ENCODE peak calls at places on chromosomes 5 and 9, in ten cellular contexts. One of them, this sample, is unnamed.
A peak's percentile ranks its signal among the peaks of the same experiment; 100 is the strongest.

GRCh38 chr5:95043234-95043633 is 241.7 kb downstream of the MCTP1 start:
- DNase-seq in pancreas: no peak
- DNase-seq in left lung: no peak
- DNase-seq in GM12878: no peak
- DNase-seq in aorta: no peak
- DNase-seq in CD8-positive, alpha-beta memory T cell: no peak
- DNase-seq in CD8-positive, alpha-beta T cell: no peak
- DNase-seq in cardiac muscle cell: no peak
- DNase-seq in ascending aorta: no peak
- DNase-seq in CD4-positive, alpha-beta T cell: no peak
- DNase-seq in this sample: no peak

GRCh38 chr9:35756275-35756742 is 2.2 kb upstream of the MSMP start:
- DNase-seq in ascending aorta: no peak
- DNase-seq in aorta: peak; percentile 86
- DNase-seq in CD4-positive, alpha-beta T cell: peak; percentile 79
- DNase-seq in CD8-positive, alpha-beta memory T cell: no peak
- DNase-seq in GM12878: no peak
- DNase-seq in pancreas: peak; percentile 87
- DNase-seq in left lung: peak; percentile 87
- DNase-seq in cardiac muscle cell: peak; percentile 26
- DNase-seq in CD8-positive, alpha-beta T cell: no peak
- DNase-seq in this sample: peak; percentile 67

GRCh38 chr9:15416880-15417279 is 5.8 kb upstream of the SNAPC3 start:
- DNase-seq in cardiac muscle cell: peak; percentile 69
- DNase-seq in pancreas: no peak
- DNase-seq in CD8-positive, alpha-beta memory T cell: peak; percentile 32
- DNase-seq in GM12878: no peak
- DNase-seq in CD4-positive, alpha-beta T cell: peak; percentile 38
- DNase-seq in ascending aorta: no peak
- DNase-seq in left lung: peak; percentile 6
- DNase-seq in aorta: no peak
- DNase-seq in CD8-positive, alpha-beta T cell: no peak
- DNase-seq in this sample: peak; percentile 29

GRCh38 chr5:14161825-14162556 is 18.8 kb downstream of the TRIO start:
- DNase-seq in GM12878: no peak
- DNase-seq in CD8-positive, alpha-beta T cell: no peak
- DNase-seq in CD8-positive, alpha-beta memory T cell: no peak
- DNase-seq in CD4-positive, alpha-beta T cell: no peak
- DNase-seq in cardiac muscle cell: no peak
- DNase-seq in ascending aorta: no peak
- DNase-seq in pancreas: no peak
- DNase-seq in left lung: no peak
- DNase-seq in aorta: no peak
- DNase-seq in this sample: no peak

GRCh38 chr9:129174724-129175514 is 3.1 kb downstream of the IER5L start:
- DNase-seq in CD4-positive, alpha-beta T cell: peak; percentile 37
- DNase-seq in aorta: peak; percentile 95
- DNase-seq in pancreas: peak; percentile 85
- DNase-seq in CD8-positive, alpha-beta memory T cell: peak; percentile 37
- DNase-seq in ascending aorta: peak; percentile 34
- DNase-seq in GM12878: no peak
- DNase-seq in CD8-positive, alpha-beta T cell: no peak
- DNase-seq in left lung: peak; percentile 90
- DNase-seq in cardiac muscle cell: peak; percentile 97
- DNase-seq in this sample: no peak

GRCh38 chr9:101028346-101029299 is at the start of gene PLPPR1:
- DNase-seq in cardiac muscle cell: peak; percentile 76
- DNase-seq in GM12878: no peak
- DNase-seq in left lung: peak; percentile 86
- DNase-seq in pancreas: peak; percentile 82
- DNase-seq in ascending aorta: no peak
- DNase-seq in aorta: peak; percentile 73
- DNase-seq in CD4-positive, alpha-beta T cell: no peak
- DNase-seq in CD8-positive, alpha-beta T cell: no peak
- DNase-seq in CD8-positive, alpha-beta memory T cell: no peak
- DNase-seq in this sample: no peak

GRCh38 chr9:14309403-14309802 is 4.5 kb downstream of the NFIB start:
- DNase-seq in CD8-positive, alpha-beta T cell: no peak
- DNase-seq in ascending aorta: no peak
- DNase-seq in CD4-positive, alpha-beta T cell: no peak
- DNase-seq in aorta: no peak
- DNase-seq in GM12878: no peak
- DNase-seq in left lung: no peak
- DNase-seq in cardiac muscle cell: peak; percentile 93
- DNase-seq in pancreas: no peak
- DNase-seq in CD8-positive, alpha-beta memory T cell: no peak
- DNase-seq in this sample: no peak

GRCh38 chr5:21244982-21245381 is 1257.0 kb upstream of the CDH18 start:
- DNase-seq in aorta: no peak
- DNase-seq in CD8-positive, alpha-beta memory T cell: no peak
- DNase-seq in ascending aorta: no peak
- DNase-seq in cardiac muscle cell: no peak
- DNase-seq in left lung: no peak
- DNase-seq in CD4-positive, alpha-beta T cell: no peak
- DNase-seq in GM12878: no peak
- DNase-seq in CD8-positive, alpha-beta T cell: no peak
- DNase-seq in pancreas: no peak
- DNase-seq in this sample: no peak

GRCh38 chr9:78565481-78565880 is 268.6 kb downstream of the PSAT1 start:
- DNase-seq in CD8-positive, alpha-beta memory T cell: no peak
- DNase-seq in CD4-positive, alpha-beta T cell: no peak
- DNase-seq in pancreas: no peak
- DNase-seq in GM12878: no peak
- DNase-seq in CD8-positive, alpha-beta T cell: no peak
- DNase-seq in left lung: no peak
- DNase-seq in ascending aorta: no peak
- DNase-seq in cardiac muscle cell: no peak
- DNase-seq in aorta: no peak
- DNase-seq in this sample: no peak

GRCh38 chr5:173794901-173795416 is 93.2 kb upstream of the CPEB4 start:
- DNase-seq in CD8-positive, alpha-beta T cell: no peak
- DNase-seq in pancreas: no peak
- DNase-seq in left lung: no peak
- DNase-seq in CD8-positive, alpha-beta memory T cell: no peak
- DNase-seq in GM12878: no peak
- DNase-seq in aorta: no peak
- DNase-seq in ascending aorta: no peak
- DNase-seq in CD4-positive, alpha-beta T cell: no peak
- DNase-seq in cardiac muscle cell: no peak
- DNase-seq in this sample: no peak

GRCh38 chr5:151580858-151581257 is 10.3 kb downstream of the FAT2 start:
- DNase-seq in CD8-positive, alpha-beta T cell: no peak
- DNase-seq in CD8-positive, alpha-beta memory T cell: no peak
- DNase-seq in CD4-positive, alpha-beta T cell: no peak
- DNase-seq in left lung: no peak
- DNase-seq in ascending aorta: no peak
- DNase-seq in aorta: no peak
- DNase-seq in GM12878: no peak
- DNase-seq in cardiac muscle cell: no peak
- DNase-seq in pancreas: no peak
- DNase-seq in this sample: no peak

GRCh38 chr9:131410051-131410491 is 16.2 kb downstream of the PRRC2B start:
- DNase-seq in left lung: peak; percentile 78
- DNase-seq in CD4-positive, alpha-beta T cell: no peak
- DNase-seq in CD8-positive, alpha-beta memory T cell: peak; percentile 43
- DNase-seq in ascending aorta: no peak
- DNase-seq in CD8-positive, alpha-beta T cell: no peak
- DNase-seq in aorta: no peak
- DNase-seq in cardiac muscle cell: peak; percentile 77
- DNase-seq in pancreas: no peak
- DNase-seq in GM12878: no peak
- DNase-seq in this sample: peak; percentile 25

GRCh38 chr9:137015976-137016375 is 12.1 kb downstream of the ABCA2 start:
- DNase-seq in cardiac muscle cell: no peak
- DNase-seq in CD8-positive, alpha-beta memory T cell: no peak
- DNase-seq in aorta: no peak
- DNase-seq in CD8-positive, alpha-beta T cell: no peak
- DNase-seq in left lung: no peak
- DNase-seq in GM12878: no peak
- DNase-seq in CD4-positive, alpha-beta T cell: no peak
- DNase-seq in pancreas: no peak
- DNase-seq in ascending aorta: no peak
- DNase-seq in this sample: no peak

GRCh38 chr9:128713411-128713780 is 10.5 kb downstream of the ZDHHC12 start:
- DNase-seq in aorta: peak; percentile 54
- DNase-seq in left lung: peak; percentile 51
- DNase-seq in pancreas: peak; percentile 39
- DNase-seq in CD8-positive, alpha-beta memory T cell: no peak
- DNase-seq in ascending aorta: no peak
- DNase-seq in CD4-positive, alpha-beta T cell: no peak
- DNase-seq in CD8-positive, alpha-beta T cell: no peak
- DNase-seq in cardiac muscle cell: no peak
- DNase-seq in GM12878: no peak
- DNase-seq in this sample: no peak

GRCh38 chr9:27205198-27205597 is 91.8 kb downstream of the EQTN start:
- DNase-seq in CD4-positive, alpha-beta T cell: no peak
- DNase-seq in GM12878: no peak
- DNase-seq in pancreas: no peak
- DNase-seq in left lung: no peak
- DNase-seq in CD8-positive, alpha-beta T cell: no peak
- DNase-seq in ascending aorta: no peak
- DNase-seq in CD8-positive, alpha-beta memory T cell: no peak
- DNase-seq in aorta: no peak
- DNase-seq in cardiac muscle cell: no peak
- DNase-seq in this sample: no peak

GRCh38 chr5:141373673-141374317 is at the start of gene PCDHGA6:
- DNase-seq in aorta: peak; percentile 66
- DNase-seq in pancreas: no peak
- DNase-seq in CD8-positive, alpha-beta memory T cell: no peak
- DNase-seq in GM12878: no peak
- DNase-seq in CD4-positive, alpha-beta T cell: no peak
- DNase-seq in cardiac muscle cell: peak; percentile 31
- DNase-seq in CD8-positive, alpha-beta T cell: no peak
- DNase-seq in left lung: no peak
- DNase-seq in ascending aorta: no peak
- DNase-seq in this sample: no peak

GRCh38 chr5:141371572-141372475 is 1.8 kb downstream of the PCDHGB3 start:
- DNase-seq in CD4-positive, alpha-beta T cell: no peak
- DNase-seq in ascending aorta: no peak
- DNase-seq in left lung: no peak
- DNase-seq in CD8-positive, alpha-beta memory T cell: no peak
- DNase-seq in aorta: no peak
- DNase-seq in cardiac muscle cell: no peak
- DNase-seq in CD8-positive, alpha-beta T cell: no peak
- DNase-seq in GM12878: no peak
- DNase-seq in pancreas: no peak
- DNase-seq in this sample: no peak

GRCh38 chr5:141366016-141366896 is 2.3 kb downstream of the PCDHGA5 start:
- DNase-seq in CD8-positive, alpha-beta T cell: no peak
- DNase-seq in ascending aorta: no peak
- DNase-seq in GM12878: no peak
- DNase-seq in cardiac muscle cell: no peak
- DNase-seq in CD4-positive, alpha-beta T cell: no peak
- DNase-seq in CD8-positive, alpha-beta memory T cell: no peak
- DNase-seq in left lung: no peak
- DNase-seq in pancreas: no peak
- DNase-seq in aorta: no peak
- DNase-seq in this sample: no peak

GRCh38 chr5:141374627-141375026 is 936 bp downstream of the PCDHGA6 start:
- DNase-seq in CD4-positive, alpha-beta T cell: no peak
- DNase-seq in left lung: no peak
- DNase-seq in GM12878: no peak
- DNase-seq in cardiac muscle cell: no peak
- DNase-seq in ascending aorta: no peak
- DNase-seq in aorta: no peak
- DNase-seq in CD8-positive, alpha-beta T cell: no peak
- DNase-seq in CD8-positive, alpha-beta memory T cell: no peak
- DNase-seq in pancreas: no peak
- DNase-seq in this sample: no peak

GRCh38 chr5:141369994-141370848 is at the start of gene PCDHGB3:
- DNase-seq in ascending aorta: no peak
- DNase-seq in CD8-positive, alpha-beta T cell: no peak
- DNase-seq in left lung: no peak
- DNase-seq in pancreas: no peak
- DNase-seq in cardiac muscle cell: peak; percentile 62
- DNase-seq in CD4-positive, alpha-beta T cell: no peak
- DNase-seq in aorta: no peak
- DNase-seq in GM12878: no peak
- DNase-seq in CD8-positive, alpha-beta memory T cell: peak; percentile 16
- DNase-seq in this sample: no peak
- H3K9me3 ChIP-seq in ascending aorta: peaks cover 94% of the 10 kb centered on the region
- H3K9me3 ChIP-seq in CD8-positive, alpha-beta T cell: peaks cover 5% of the 10 kb centered on the region
- H3K9me3 ChIP-seq in left lung: peaks cover 87% of the 10 kb centered on the region
- H3K9me3 ChIP-seq in pancreas: peaks cover 27% of the 10 kb centered on the region
- H3K9me3 ChIP-seq in cardiac muscle cell: no peaks in the 10 kb centered on the region
- H3K9me3 ChIP-seq in CD4-positive, alpha-beta T cell: peaks cover 51% of the 10 kb centered on the region
- H3K9me3 ChIP-seq in aorta: peaks cover 45% of the 10 kb centered on the region
- H3K9me3 ChIP-seq in GM12878: peaks cover 25% of the 10 kb centered on the region
- H3K9me3 ChIP-seq in CD8-positive, alpha-beta memory T cell: peaks cover 10% of the 10 kb centered on the region
- H3K9me3 ChIP-seq in this sample: peaks cover 12% of the 10 kb centered on the region

GRCh38 chr5:75626959-75627358 is 15.7 kb downstream of the ANKDD1B start:
- DNase-seq in CD8-positive, alpha-beta T cell: no peak
- DNase-seq in GM12878: no peak
- DNase-seq in ascending aorta: no peak
- DNase-seq in left lung: no peak
- DNase-seq in aorta: no peak
- DNase-seq in CD4-positive, alpha-beta T cell: no peak
- DNase-seq in cardiac muscle cell: no peak
- DNase-seq in pancreas: no peak
- DNase-seq in CD8-positive, alpha-beta memory T cell: no peak
- DNase-seq in this sample: no peak

GRCh38 chr5:75632321-75632720 is 21.1 kb downstream of the ANKDD1B start:
- DNase-seq in CD8-positive, alpha-beta T cell: no peak
- DNase-seq in CD4-positive, alpha-beta T cell: no peak
- DNase-seq in aorta: no peak
- DNase-seq in ascending aorta: no peak
- DNase-seq in left lung: no peak
- DNase-seq in pancreas: no peak
- DNase-seq in GM12878: no peak
- DNase-seq in cardiac muscle cell: no peak
- DNase-seq in CD8-positive, alpha-beta memory T cell: no peak
- DNase-seq in this sample: no peak

GRCh38 chr5:75630875-75631274 is 19.6 kb downstream of the ANKDD1B start:
- DNase-seq in CD8-positive, alpha-beta memory T cell: no peak
- DNase-seq in cardiac muscle cell: no peak
- DNase-seq in aorta: no peak
- DNase-seq in ascending aorta: no peak
- DNase-seq in GM12878: no peak
- DNase-seq in CD4-positive, alpha-beta T cell: no peak
- DNase-seq in left lung: no peak
- DNase-seq in pancreas: no peak
- DNase-seq in CD8-positive, alpha-beta T cell: no peak
- DNase-seq in this sample: no peak
- H3K9me3 ChIP-seq in CD8-positive, alpha-beta memory T cell: no peaks in the 10 kb centered on the region
- H3K9me3 ChIP-seq in cardiac muscle cell: no peaks in the 10 kb centered on the region
- H3K9me3 ChIP-seq in aorta: peaks cover 1% of the 10 kb centered on the region
- H3K9me3 ChIP-seq in ascending aorta: no peaks in the 10 kb centered on the region
- H3K9me3 ChIP-seq in GM12878: no peaks in the 10 kb centered on the region
- H3K9me3 ChIP-seq in CD4-positive, alpha-beta T cell: no peaks in the 10 kb centered on the region
- H3K9me3 ChIP-seq in left lung: no peaks in the 10 kb centered on the region
- H3K9me3 ChIP-seq in pancreas: no peaks in the 10 kb centered on the region
- H3K9me3 ChIP-seq in CD8-positive, alpha-beta T cell: no peaks in the 10 kb centered on the region
- H3K9me3 ChIP-seq in this sample: no peaks in the 10 kb centered on the region

GRCh38 chr5:138770291-138770690 is 17.1 kb downstream of the CTNNA1 start:
- DNase-seq in CD4-positive, alpha-beta T cell: no peak
- DNase-seq in ascending aorta: no peak
- DNase-seq in aorta: no peak
- DNase-seq in CD8-positive, alpha-beta T cell: no peak
- DNase-seq in CD8-positive, alpha-beta memory T cell: no peak
- DNase-seq in left lung: no peak
- DNase-seq in pancreas: no peak
- DNase-seq in cardiac muscle cell: no peak
- DNase-seq in GM12878: no peak
- DNase-seq in this sample: no peak
- H3K9me3 ChIP-seq in CD4-positive, alpha-beta T cell: no peaks in the 10 kb centered on the region
- H3K9me3 ChIP-seq in ascending aorta: no peaks in the 10 kb centered on the region
- H3K9me3 ChIP-seq in aorta: no peaks in the 10 kb centered on the region
- H3K9me3 ChIP-seq in CD8-positive, alpha-beta T cell: no peaks in the 10 kb centered on the region
- H3K9me3 ChIP-seq in CD8-positive, alpha-beta memory T cell: no peaks in the 10 kb centered on the region
- H3K9me3 ChIP-seq in left lung: no peaks in the 10 kb centered on the region
- H3K9me3 ChIP-seq in pancreas: no peaks in the 10 kb centered on the region
- H3K9me3 ChIP-seq in cardiac muscle cell: no peaks in the 10 kb centered on the region
- H3K9me3 ChIP-seq in GM12878: no peaks in the 10 kb centered on the region
- H3K9me3 ChIP-seq in this sample: no peaks in the 10 kb centered on the region

GRCh38 chr5:150148408-150148927 is 7.2 kb downstream of the PDGFRB start:
- DNase-seq in GM12878: no peak
- DNase-seq in cardiac muscle cell: peak; percentile 59
- DNase-seq in aorta: no peak
- DNase-seq in left lung: no peak
- DNase-seq in CD8-positive, alpha-beta T cell: no peak
- DNase-seq in CD4-positive, alpha-beta T cell: no peak
- DNase-seq in ascending aorta: no peak
- DNase-seq in CD8-positive, alpha-beta memory T cell: no peak
- DNase-seq in pancreas: no peak
- DNase-seq in this sample: no peak
- H3K9me3 ChIP-seq in GM12878: no peaks in the 10 kb centered on the region
- H3K9me3 ChIP-seq in cardiac muscle cell: no peaks in the 10 kb centered on the region
- H3K9me3 ChIP-seq in aorta: no peaks in the 10 kb centered on the region
- H3K9me3 ChIP-seq in left lung: no peaks in the 10 kb centered on the region
- H3K9me3 ChIP-seq in CD8-positive, alpha-beta T cell: no peaks in the 10 kb centered on the region
- H3K9me3 ChIP-seq in CD4-positive, alpha-beta T cell: no peaks in the 10 kb centered on the region
- H3K9me3 ChIP-seq in ascending aorta: no peaks in the 10 kb centered on the region
- H3K9me3 ChIP-seq in CD8-positive, alpha-beta memory T cell: no peaks in the 10 kb centered on the region
- H3K9me3 ChIP-seq in pancreas: no peaks in the 10 kb centered on the region
- H3K9me3 ChIP-seq in this sample: no peaks in the 10 kb centered on the region